ENCODE peak calls at places on chromosomes 5 and 9, in nine cellular contexts. P is neural progenitor cell; Y is neuronal stem cell; X is fibroblast of lung; U is right lobe of liver; O is CD8-positive, alpha-beta T cell; C is stomach; F is ovary; Z is colonic mucosa. H is an unnamed sample. For H3K36me3, the result is how much of the 10 kb centered on the place peaks cover.

GRCh38 chr5:95080456-95080855 is 204.4 kb downstream of the MCTP1 start:
- DNase-seq in U (no peak), X (peak), Z (no peak), Y (no peak), O (no peak), C (no peak), P (no peak), F (no peak), H (no peak)

GRCh38 chr5:58462623-58463230 is 2.8 kb upstream of the PLK2 start:
- DNase-seq in Z (peak), P (peak), U (no peak), O (peak), C (peak), Y (peak), X (peak), F (no peak), H (no peak)

GRCh38 chr9:108600896-108601295 is 254.9 kb downstream of the ACTL7B start:
- DNase-seq in Y (no peak), O (no peak), Z (no peak), C (no peak), X (no peak), U (no peak), P (peak), F (no peak), H (no peak)

GRCh38 chr9:134641173-134641985 is at the start of gene COL5A1:
- DNase-seq in Z (peak), Y (peak), X (peak), F (peak), P (peak), O (peak), C (peak), U (peak), H (peak)

GRCh38 chr5:146331257-146331822 is 7.3 kb upstream of the POU4F3 start:
- DNase-seq in F (no peak), U (no peak), Y (no peak), P (peak), C (no peak), X (no peak), Z (no peak), O (no peak), H (no peak)

GRCh38 chr5:93017854-93018253 is 563.2 kb downstream of the NR2F1-AS1 start:
- DNase-seq in P (no peak), F (no peak), C (no peak), U (no peak), X (peak), Y (no peak), O (no peak), Z (no peak), H (no peak)

GRCh38 chr9:115035872-115036612 is 81.9 kb downstream of the TNC start:
- DNase-seq in F (no peak), Y (no peak), C (no peak), X (peak), P (no peak), O (no peak), Z (no peak), U (no peak), H (no peak)

GRCh38 chr9:91334053-91334452 is 27.7 kb downstream of the AUH start:
- DNase-seq in C (no peak), O (no peak), Z (no peak), F (no peak), Y (no peak), X (no peak), U (no peak), P (no peak), H (no peak)

GRCh38 chr5:137146402-137146889 is 352.7 kb downstream of the SPOCK1 start:
- DNase-seq in X (peak), Z (no peak), F (no peak), C (no peak), P (no peak), U (no peak), Y (no peak), O (no peak), H (peak)

GRCh38 chr5:6158974-6159863 is 219.1 kb downstream of the MED10 start:
- DNase-seq in X (peak), P (no peak), O (no peak), U (peak), Z (no peak), Y (no peak), F (no peak), C (no peak), H (no peak)

GRCh38 chr5:137959488-137959887 is 70.2 kb downstream of the PKD2L2 start:
- DNase-seq in Y (no peak), Z (no peak), U (no peak), X (no peak), P (no peak), C (no peak), F (no peak), O (no peak), H (no peak)

GRCh38 chr9:100308965-100309564 is 43.7 kb downstream of the TEX10 start:
- DNase-seq in P (no peak), C (no peak), Y (no peak), U (no peak), X (peak), F (no peak), Z (no peak), O (no peak), H (no peak)

GRCh38 chr5:69167488-69167845 is 517 bp downstream of the CCNB1 start:
- DNase-seq in P (peak), O (no peak), C (no peak), U (no peak), F (no peak), Z (no peak), X (peak), Y (no peak), H (no peak)

GRCh38 chr9:114034663-114035062 is 43.4 kb downstream of the AMBP start:
- DNase-seq in C (no peak), O (no peak), Y (no peak), U (no peak), P (no peak), X (no peak), F (no peak), Z (peak), H (peak)

GRCh38 chr5:160369990-160370712 is at the start of gene C1QTNF2:
- DNase-seq in F (peak), P (peak), O (no peak), U (no peak), Z (peak), C (peak), Y (peak), X (peak), H (peak)

GRCh38 chr9:120860083-120860482 is 16.9 kb downstream of the PHF19 start:
- DNase-seq in C (no peak), Y (no peak), F (no peak), Z (no peak), U (no peak), O (no peak), X (no peak), P (no peak), H (no peak)

GRCh38 chr9:120862452-120862851 is 14.5 kb downstream of the PHF19 start:
- DNase-seq in P (no peak), Z (no peak), X (no peak), F (no peak), O (no peak), U (no peak), Y (no peak), C (no peak), H (no peak)

GRCh38 chr9:120863833-120864232 is 13.2 kb downstream of the PHF19 start:
- DNase-seq in Z (no peak), O (no peak), U (no peak), C (no peak), Y (no peak), P (no peak), X (no peak), F (no peak), H (no peak)

GRCh38 chr9:120859361-120859760 is 16.6 kb upstream of the PSMD5 start:
- DNase-seq in P (no peak), Z (no peak), F (no peak), X (no peak), Y (no peak), O (no peak), U (no peak), C (no peak), H (no peak)

GRCh38 chr9:120861935-120862334 is 15.1 kb downstream of the PHF19 start:
- DNase-seq in U (no peak), Y (no peak), P (no peak), X (no peak), Z (no peak), F (no peak), O (no peak), C (no peak), H (no peak)
- H3K36me3 ChIP-seq in U (under half), Y (half or more), P (under half), X (under half), Z (under half), F (under half), O (half or more), C (half or more), H (half or more)

GRCh38 chr9:35515766-35516165 is 25.9 kb downstream of the RUSC2 start:
- DNase-seq in O (no peak), Y (no peak), Z (no peak), X (no peak), C (no peak), P (no peak), F (no peak), U (no peak), H (no peak)
- H3K27ac ChIP-seq in O (no peak), Y (no peak), Z (no peak), X (peak), C (peak), P (no peak), F (no peak), U (no peak), H (peak)

GRCh38 chr5:61468483-61468865 is 136.4 kb downstream of the ZSWIM6 start:
- DNase-seq in F (no peak), O (no peak), X (no peak), Z (no peak), P (no peak), U (no peak), C (no peak), Y (no peak), H (no peak)

GRCh38 chr5:61467766-61468482 is 135.9 kb downstream of the ZSWIM6 start:
- DNase-seq in Z (peak), F (no peak), C (no peak), X (peak), O (no peak), Y (peak), U (no peak), P (peak), H (no peak)

GRCh38 chr5:61471352-61471751 is 139.3 kb downstream of the ZSWIM6 start:
- DNase-seq in U (no peak), C (no peak), Z (no peak), P (no peak), F (no peak), O (no peak), X (no peak), Y (no peak), H (no peak)

GRCh38 chr5:61474746-61475145 is 142.7 kb downstream of the ZSWIM6 start:
- DNase-seq in P (no peak), C (no peak), F (no peak), Z (no peak), U (no peak), X (no peak), O (no peak), Y (no peak), H (no peak)

GRCh38 chr5:61472172-61472958 is 140.3 kb downstream of the ZSWIM6 start:
- DNase-seq in O (no peak), Z (no peak), U (no peak), X (no peak), C (no peak), Y (no peak), F (no peak), P (no peak), H (no peak)
- H3K36me3 ChIP-seq in O (under half), Z (under half), U (under half), X (under half), C (under half), Y (half or more), F (under half), P (under half), H (under half)

GRCh38 chr9:7174301-7174700 is 416.5 kb downstream of the KDM4C start:
- DNase-seq in Y (no peak), U (no peak), Z (no peak), P (no peak), C (no peak), X (no peak), O (no peak), F (no peak), H (no peak)

GRCh38 chr9:7171461-7171860 is 413.7 kb downstream of the KDM4C start:
- DNase-seq in C (no peak), X (no peak), P (no peak), U (no peak), F (no peak), Z (no peak), Y (no peak), O (no peak), H (no peak)

GRCh38 chr9:7174884-7175283 is 417.1 kb downstream of the KDM4C start:
- DNase-seq in O (no peak), X (no peak), Z (no peak), C (no peak), F (no peak), Y (no peak), U (no peak), P (no peak), H (no peak)

GRCh38 chr9:7173139-7173538 is 415.4 kb downstream of the KDM4C start:
- DNase-seq in F (no peak), P (no peak), U (no peak), X (no peak), O (no peak), Y (no peak), Z (no peak), C (no peak), H (no peak)

GRCh38 chr9:7172445-7173115 is 414.8 kb downstream of the KDM4C start:
- DNase-seq in C (no peak), Y (no peak), U (no peak), P (no peak), F (no peak), Z (no peak), X (peak), O (no peak), H (no peak)
- H3K27ac ChIP-seq in C (no peak), Y (peak), U (no peak), P (no peak), F (no peak), Z (no peak), X (no peak), O (no peak), H (no peak)

GRCh38 chr9:131446276-131446675 is 52.4 kb downstream of the PRRC2B start:
- DNase-seq in Z (no peak), Y (no peak), X (no peak), U (no peak), O (no peak), P (no peak), F (no peak), C (no peak), H (no peak)
- H3K36me3 ChIP-seq in Z (under half), Y (half or more), X (under half), U (half or more), O (half or more), P (under half), F (under half), C (half or more), H (half or more)

H was measured in ascending aorta.